ENCODE peak calls at places on chromosomes 12 and 14, in seven cellular contexts. One of them, this sample, is unnamed.

GRCh38 chr12:6635375-6635855 is 344 bp downstream of the LPAR5 start:
- DNase-seq in LoVo: no peak
- DNase-seq in iris pigment epithelial cell: no peak
- DNase-seq in substantia nigra: no peak
- DNase-seq in AG04449: no peak
- DNase-seq in NCI-H1105: no peak
- DNase-seq in T follicular helper cell: no peak
- DNase-seq in this sample: no peak

GRCh38 chr14:92484132-92484823 is 29.3 kb upstream of the RIN3 start:
- DNase-seq in substantia nigra: no peak
- DNase-seq in AG04449: no peak
- DNase-seq in T follicular helper cell: no peak
- DNase-seq in NCI-H1105: no peak
- DNase-seq in iris pigment epithelial cell: no peak
- DNase-seq in LoVo: no peak
- DNase-seq in this sample: no peak

GRCh38 chr14:61177279-61178225 is 103.6 kb downstream of the TMEM30B start:
- DNase-seq in AG04449: no peak
- DNase-seq in T follicular helper cell: no peak
- DNase-seq in iris pigment epithelial cell: peak; percentile 36
- DNase-seq in NCI-H1105: no peak
- DNase-seq in LoVo: peak; percentile 48
- DNase-seq in substantia nigra: no peak
- DNase-seq in this sample: no peak

GRCh38 chr14:34122650-34123049 is 171.8 kb upstream of the EGLN3 start:
- DNase-seq in NCI-H1105: no peak
- DNase-seq in AG04449: no peak
- DNase-seq in T follicular helper cell: no peak
- DNase-seq in iris pigment epithelial cell: no peak
- DNase-seq in LoVo: no peak
- DNase-seq in substantia nigra: no peak
- DNase-seq in this sample: no peak

GRCh38 chr14:31205681-31206535 is 1.7 kb downstream of the HECTD1 start:
- DNase-seq in AG04449: peak; percentile 49
- DNase-seq in LoVo: no peak
- DNase-seq in substantia nigra: no peak
- DNase-seq in NCI-H1105: no peak
- DNase-seq in iris pigment epithelial cell: peak; percentile 88
- DNase-seq in T follicular helper cell: no peak
- DNase-seq in this sample: no peak

GRCh38 chr14:66649515-66649914 is 141.6 kb downstream of the GPHN start:
- DNase-seq in substantia nigra: no peak
- DNase-seq in T follicular helper cell: peak; percentile 3
- DNase-seq in iris pigment epithelial cell: no peak
- DNase-seq in NCI-H1105: no peak
- DNase-seq in AG04449: no peak
- DNase-seq in LoVo: no peak
- DNase-seq in this sample: no peak

GRCh38 chr12:78636253-78636855 is 228.2 kb upstream of the SYT1 start:
- DNase-seq in iris pigment epithelial cell: no peak
- DNase-seq in NCI-H1105: no peak
- DNase-seq in substantia nigra: no peak
- DNase-seq in T follicular helper cell: no peak
- DNase-seq in AG04449: no peak
- DNase-seq in LoVo: no peak
- DNase-seq in this sample: no peak

GRCh38 chr12:46439793-46440511 is 67.4 kb upstream of the SLC38A2 start:
- DNase-seq in substantia nigra: no peak
- DNase-seq in NCI-H1105: no peak
- DNase-seq in LoVo: no peak
- DNase-seq in T follicular helper cell: no peak
- DNase-seq in AG04449: no peak
- DNase-seq in iris pigment epithelial cell: no peak
- DNase-seq in this sample: no peak

GRCh38 chr12:109487181-109488050 is 10.0 kb downstream of the UBE3B start:
- DNase-seq in NCI-H1105: no peak
- DNase-seq in T follicular helper cell: no peak
- DNase-seq in AG04449: no peak
- DNase-seq in LoVo: no peak
- DNase-seq in substantia nigra: no peak
- DNase-seq in iris pigment epithelial cell: no peak
- DNase-seq in this sample: no peak

GRCh38 chr14:22559041-22559440 is 30.0 kb downstream of the DAD1 start:
- DNase-seq in LoVo: no peak
- DNase-seq in substantia nigra: no peak
- DNase-seq in T follicular helper cell: no peak
- DNase-seq in NCI-H1105: no peak
- DNase-seq in AG04449: no peak
- DNase-seq in iris pigment epithelial cell: no peak
- DNase-seq in this sample: no peak

GRCh38 chr12:99278899-99279298 is 368.7 kb upstream of the GARIN6 start:
- DNase-seq in LoVo: no peak
- DNase-seq in NCI-H1105: no peak
- DNase-seq in T follicular helper cell: no peak
- DNase-seq in substantia nigra: no peak
- DNase-seq in iris pigment epithelial cell: no peak
- DNase-seq in AG04449: no peak
- DNase-seq in this sample: no peak

GRCh38 chr14:32934891-32935633 is 3.6 kb upstream of the NPAS3 start:
- DNase-seq in T follicular helper cell: no peak
- DNase-seq in NCI-H1105: no peak
- DNase-seq in substantia nigra: peak; percentile 41
- DNase-seq in LoVo: no peak
- DNase-seq in iris pigment epithelial cell: no peak
- DNase-seq in AG04449: no peak
- DNase-seq in this sample: no peak

GRCh38 chr12:109767991-109768900 is 54.6 kb downstream of the FAM222A start:
- DNase-seq in NCI-H1105: no peak
- DNase-seq in LoVo: no peak
- DNase-seq in AG04449: no peak
- DNase-seq in T follicular helper cell: no peak
- DNase-seq in iris pigment epithelial cell: no peak
- DNase-seq in substantia nigra: no peak
- DNase-seq in this sample: no peak

GRCh38 chr14:70721542-70721941 is 79.8 kb downstream of the TTC9 start:
- DNase-seq in iris pigment epithelial cell: peak; percentile 47
- DNase-seq in LoVo: no peak
- DNase-seq in substantia nigra: no peak
- DNase-seq in NCI-H1105: no peak
- DNase-seq in T follicular helper cell: no peak
- DNase-seq in AG04449: no peak
- DNase-seq in this sample: no peak

GRCh38 chr14:91207008-91207407 is 37.5 kb downstream of the GPR68 start:
- DNase-seq in T follicular helper cell: no peak
- DNase-seq in AG04449: no peak
- DNase-seq in substantia nigra: no peak
- DNase-seq in LoVo: no peak
- DNase-seq in iris pigment epithelial cell: no peak
- DNase-seq in NCI-H1105: no peak
- DNase-seq in this sample: no peak

GRCh38 chr14:100225169-100225568 is 13.8 kb upstream of the YY1 start:
- DNase-seq in substantia nigra: no peak
- DNase-seq in NCI-H1105: no peak
- DNase-seq in T follicular helper cell: no peak
- DNase-seq in AG04449: no peak
- DNase-seq in LoVo: no peak
- DNase-seq in iris pigment epithelial cell: no peak
- DNase-seq in this sample: no peak

GRCh38 chr12:57726884-57727757 is 11.4 kb downstream of the AGAP2 start:
- DNase-seq in LoVo: no peak
- DNase-seq in iris pigment epithelial cell: peak; percentile 48
- DNase-seq in AG04449: no peak
- DNase-seq in NCI-H1105: no peak
- DNase-seq in T follicular helper cell: no peak
- DNase-seq in substantia nigra: no peak
- DNase-seq in this sample: no peak

GRCh38 chr14:50303744-50304471 is 8.1 kb downstream of the L2HGDH start:
- DNase-seq in AG04449: no peak
- DNase-seq in iris pigment epithelial cell: peak; percentile 80
- DNase-seq in T follicular helper cell: no peak
- DNase-seq in NCI-H1105: no peak
- DNase-seq in substantia nigra: no peak
- DNase-seq in LoVo: no peak
- DNase-seq in this sample: no peak

GRCh38 chr14:48805315-48805714 is 780.9 kb downstream of the RPS29 start:
- DNase-seq in T follicular helper cell: no peak
- DNase-seq in substantia nigra: no peak
- DNase-seq in LoVo: peak; percentile 58
- DNase-seq in iris pigment epithelial cell: no peak
- DNase-seq in AG04449: no peak
- DNase-seq in NCI-H1105: no peak
- DNase-seq in this sample: peak; percentile 51

GRCh38 chr12:131701705-131702572 is 9.0 kb upstream of the SFSWAP start:
- DNase-seq in LoVo: no peak
- DNase-seq in substantia nigra: no peak
- DNase-seq in T follicular helper cell: no peak
- DNase-seq in AG04449: no peak
- DNase-seq in NCI-H1105: no peak
- DNase-seq in iris pigment epithelial cell: no peak
- DNase-seq in this sample: no peak

GRCh38 chr12:19847294-19848059 is 408.2 kb downstream of the AEBP2 start:
- DNase-seq in T follicular helper cell: no peak
- DNase-seq in iris pigment epithelial cell: peak; percentile 81
- DNase-seq in LoVo: no peak
- DNase-seq in NCI-H1105: no peak
- DNase-seq in substantia nigra: no peak
- DNase-seq in AG04449: no peak
- DNase-seq in this sample: no peak

GRCh38 chr14:52888839-52889838 is 61.7 kb downstream of the FERMT2 start:
- DNase-seq in NCI-H1105: no peak
- DNase-seq in substantia nigra: no peak
- DNase-seq in T follicular helper cell: no peak
- DNase-seq in LoVo: no peak
- DNase-seq in AG04449: no peak
- DNase-seq in iris pigment epithelial cell: no peak
- DNase-seq in this sample: no peak

GRCh38 chr12:11777962-11778361 is 128.5 kb downstream of the ETV6 start:
- DNase-seq in iris pigment epithelial cell: no peak
- DNase-seq in LoVo: no peak
- DNase-seq in AG04449: no peak
- DNase-seq in T follicular helper cell: no peak
- DNase-seq in substantia nigra: no peak
- DNase-seq in NCI-H1105: no peak
- DNase-seq in this sample: no peak

GRCh38 chr12:122060069-122060468 is 18.5 kb upstream of the MLXIP start:
- DNase-seq in NCI-H1105: no peak
- DNase-seq in LoVo: no peak
- DNase-seq in AG04449: no peak
- DNase-seq in T follicular helper cell: no peak
- DNase-seq in substantia nigra: no peak
- DNase-seq in iris pigment epithelial cell: no peak
- DNase-seq in this sample: no peak

GRCh38 chr12:57112492-57113294 is 1.5 kb upstream of the STAT6 start:
- DNase-seq in substantia nigra: no peak
- DNase-seq in AG04449: no peak
- DNase-seq in NCI-H1105: no peak
- DNase-seq in LoVo: no peak
- DNase-seq in iris pigment epithelial cell: no peak
- DNase-seq in T follicular helper cell: no peak
- DNase-seq in this sample: no peak

GRCh38 chr14:71933026-71933587 is 878 bp downstream of the RGS6 start:
- DNase-seq in AG04449: no peak
- DNase-seq in iris pigment epithelial cell: peak; percentile 6
- DNase-seq in T follicular helper cell: no peak
- DNase-seq in substantia nigra: no peak
- DNase-seq in LoVo: no peak
- DNase-seq in NCI-H1105: no peak
- DNase-seq in this sample: no peak

GRCh38 chr14:23173039-23173438 is 10.4 kb downstream of the SLC7A8 start:
- DNase-seq in substantia nigra: peak; percentile 12
- DNase-seq in iris pigment epithelial cell: no peak
- DNase-seq in T follicular helper cell: no peak
- DNase-seq in LoVo: no peak
- DNase-seq in NCI-H1105: no peak
- DNase-seq in AG04449: no peak
- DNase-seq in this sample: no peak

GRCh38 chr14:94028450-94028826 is 2.3 kb downstream of the OTUB2 start:
- DNase-seq in NCI-H1105: no peak
- DNase-seq in iris pigment epithelial cell: no peak
- DNase-seq in LoVo: peak; percentile 49
- DNase-seq in substantia nigra: no peak
- DNase-seq in AG04449: no peak
- DNase-seq in T follicular helper cell: no peak
- DNase-seq in this sample: no peak

GRCh38 chr12:41433460-41433859 is 245.3 kb downstream of the PDZRN4 start:
- DNase-seq in T follicular helper cell: no peak
- DNase-seq in substantia nigra: no peak
- DNase-seq in iris pigment epithelial cell: no peak
- DNase-seq in LoVo: no peak
- DNase-seq in NCI-H1105: no peak
- DNase-seq in AG04449: no peak
- DNase-seq in this sample: no peak

GRCh38 chr12:102849722-102850447 is 67.2 kb downstream of the PAH start:
- DNase-seq in AG04449: no peak
- DNase-seq in T follicular helper cell: no peak
- DNase-seq in iris pigment epithelial cell: no peak
- DNase-seq in NCI-H1105: no peak
- DNase-seq in LoVo: no peak
- DNase-seq in substantia nigra: no peak
- DNase-seq in this sample: no peak

GRCh38 chr12:119180380-119181040 is 1.8 kb downstream of the HSPB8 start:
- DNase-seq in AG04449: no peak
- DNase-seq in T follicular helper cell: no peak
- DNase-seq in LoVo: no peak
- DNase-seq in substantia nigra: no peak
- DNase-seq in NCI-H1105: no peak
- DNase-seq in iris pigment epithelial cell: no peak
- DNase-seq in this sample: no peak

GRCh38 chr12:7837366-7837765 is 35.3 kb downstream of the SLC2A14 start:
- DNase-seq in AG04449: no peak
- DNase-seq in iris pigment epithelial cell: no peak
- DNase-seq in LoVo: no peak
- DNase-seq in NCI-H1105: no peak
- DNase-seq in T follicular helper cell: no peak
- DNase-seq in substantia nigra: no peak
- DNase-seq in this sample: no peak

GRCh38 chr12:27549231-27549800 is 25.3 kb downstream of the PPFIBP1 start:
- DNase-seq in iris pigment epithelial cell: peak; percentile 90
- DNase-seq in substantia nigra: no peak
- DNase-seq in T follicular helper cell: no peak
- DNase-seq in NCI-H1105: no peak
- DNase-seq in AG04449: no peak
- DNase-seq in LoVo: peak; percentile 71
- DNase-seq in this sample: no peak

GRCh38 chr14:102496955-102497744 is 12.4 kb downstream of the ANKRD9 start:
- DNase-seq in NCI-H1105: no peak
- DNase-seq in iris pigment epithelial cell: no peak
- DNase-seq in AG04449: no peak
- DNase-seq in LoVo: no peak
- DNase-seq in T follicular helper cell: no peak
- DNase-seq in substantia nigra: no peak
- DNase-seq in this sample: no peak

GRCh38 chr12:18158774-18159557 is 69.0 kb upstream of the RERGL start:
- DNase-seq in NCI-H1105: peak; percentile 47
- DNase-seq in substantia nigra: no peak
- DNase-seq in T follicular helper cell: no peak
- DNase-seq in iris pigment epithelial cell: peak; percentile 14
- DNase-seq in LoVo: peak; percentile 34
- DNase-seq in AG04449: no peak
- DNase-seq in this sample: peak; percentile 87

GRCh38 chr12:89451876-89452275 is 72.7 kb downstream of the GALNT4 start:
- DNase-seq in T follicular helper cell: no peak
- DNase-seq in LoVo: no peak
- DNase-seq in iris pigment epithelial cell: peak; percentile 96
- DNase-seq in substantia nigra: no peak
- DNase-seq in NCI-H1105: no peak
- DNase-seq in AG04449: peak; percentile 62
- DNase-seq in this sample: peak; percentile 42

GRCh38 chr14:80049055-80049454 is 162.2 kb downstream of the DIO2 start:
- DNase-seq in substantia nigra: no peak
- DNase-seq in AG04449: no peak
- DNase-seq in LoVo: no peak
- DNase-seq in iris pigment epithelial cell: no peak
- DNase-seq in NCI-H1105: no peak
- DNase-seq in T follicular helper cell: no peak
- DNase-seq in this sample: no peak